ENCODE peak calls at places on chromosomes 12 and 14, in eight cellular contexts. L is H1, Z is stomach, U is tibial nerve, R is A549, X is GM12878, E is K562, D is suprapubic skin. J is an unnamed sample.
A peak's percentile ranks its signal among the peaks of the same experiment; 100 is the strongest.

GRCh38 chr14:72523397-72524157 is 370.3 kb downstream of the DPF3 start:
- DNase-seq in L (no peak), Z (no peak), U (peak; percentile 31), R (no peak), X (no peak), E (no peak), D (no peak), J (no peak)

GRCh38 chr14:63383776-63384367 is 65.1 kb upstream of the GPHB5 start:
- DNase-seq in L (no peak), Z (no peak), U (no peak), R (no peak), X (peak; percentile 17), E (no peak), D (no peak), J (no peak)

GRCh38 chr14:67566908-67567307 is 33.2 kb downstream of the PIGH start:
- DNase-seq in L (no peak), Z (no peak), U (no peak), R (no peak), X (no peak), E (no peak), D (peak; percentile 60), J (peak; percentile 39)

GRCh38 chr14:69161590-69161989 is 8.7 kb upstream of the DCAF5 start:
- DNase-seq in L (no peak), Z (no peak), U (no peak), R (no peak), X (no peak), E (no peak), D (no peak), J (no peak)

GRCh38 chr12:79687711-79688270 is 3.0 kb downstream of the PAWR start:
- DNase-seq in L (no peak), Z (no peak), U (no peak), R (no peak), X (no peak), E (no peak), D (no peak), J (no peak)

GRCh38 chr14:103880334-103880985 is 33.1 kb upstream of the PPP1R13B start:
- DNase-seq in L (no peak), Z (peak; percentile 91), U (peak; percentile 83), R (no peak), X (no peak), E (no peak), D (peak; percentile 88), J (peak; percentile 92)

GRCh38 chr12:27112891-27113290 is 30.5 kb upstream of the C12orf71 start:
- DNase-seq in L (no peak), Z (no peak), U (no peak), R (no peak), X (no peak), E (no peak), D (no peak), J (no peak)

GRCh38 chr14:23058654-23059504 is 1.6 kb upstream of the CDH24 start:
- DNase-seq in L (no peak), Z (no peak), U (no peak), R (no peak), X (no peak), E (no peak), D (no peak), J (no peak)

GRCh38 chr12:95218164-95218851 is 701 bp downstream of the VEZT start:
- DNase-seq in L (no peak), Z (no peak), U (peak; percentile 75), R (no peak), X (peak; percentile 39), E (no peak), D (no peak), J (no peak)

GRCh38 chr14:89730692-89731091 is 223.8 kb downstream of the EFCAB11 start:
- DNase-seq in L (no peak), Z (no peak), U (no peak), R (no peak), X (no peak), E (no peak), D (no peak), J (no peak)

GRCh38 chr12:5716221-5716620 is 228.8 kb downstream of the ANO2 start:
- DNase-seq in L (no peak), Z (no peak), U (no peak), R (no peak), X (no peak), E (no peak), D (no peak), J (no peak)

GRCh38 chr12:91327889-91328288 is 145.3 kb upstream of the DCN start:
- DNase-seq in L (no peak), Z (no peak), U (no peak), R (no peak), X (no peak), E (no peak), D (no peak), J (no peak)

GRCh38 chr14:76975865-76976622 is 52.5 kb downstream of the IRF2BPL start:
- DNase-seq in L (no peak), Z (no peak), U (no peak), R (no peak), X (no peak), E (no peak), D (no peak), J (no peak)

GRCh38 chr14:100388137-100389050 is 65.3 kb downstream of the SLC25A47 start:
- DNase-seq in L (no peak), Z (no peak), U (no peak), R (peak; percentile 27), X (no peak), E (peak; percentile 38), D (no peak), J (no peak)

GRCh38 chr12:100359822-100360221 is 2.9 kb downstream of the SLC17A8 start:
- DNase-seq in L (no peak), Z (no peak), U (no peak), R (peak; percentile 11), X (no peak), E (no peak), D (no peak), J (no peak)

GRCh38 chr14:99239661-99240092 is 32.3 kb downstream of the BCL11B start:
- DNase-seq in L (no peak), Z (no peak), U (no peak), R (no peak), X (no peak), E (no peak), D (no peak), J (no peak)

GRCh38 chr12:76272292-76272691 is 75.9 kb downstream of the BBS10 start:
- DNase-seq in L (no peak), Z (no peak), U (no peak), R (no peak), X (no peak), E (no peak), D (no peak), J (no peak)

GRCh38 chr12:76276499-76277151 is 71.6 kb downstream of the BBS10 start:
- DNase-seq in L (no peak), Z (no peak), U (no peak), R (no peak), X (no peak), E (no peak), D (no peak), J (no peak)

GRCh38 chr12:76274699-76275098 is 73.5 kb downstream of the BBS10 start:
- DNase-seq in L (no peak), Z (no peak), U (no peak), R (no peak), X (no peak), E (no peak), D (no peak), J (no peak)

GRCh38 chr12:76277480-76277879 is 70.7 kb downstream of the BBS10 start:
- DNase-seq in L (no peak), Z (no peak), U (no peak), R (no peak), X (no peak), E (no peak), D (no peak), J (no peak)

GRCh38 chr12:76275511-76276093 is 72.6 kb downstream of the BBS10 start:
- DNase-seq in L (no peak), Z (no peak), U (no peak), R (no peak), X (no peak), E (no peak), D (no peak), J (no peak)
- H3K4me1 ChIP-seq in L (peaks cover 6% of the 10 kb centered on the region), Z (no peaks in the 10 kb centered on the region), U (peaks cover 26% of the 10 kb centered on the region), R (no peaks in the 10 kb centered on the region), X (no peaks in the 10 kb centered on the region), E (no peaks in the 10 kb centered on the region), D (no peaks in the 10 kb centered on the region), J (no peaks in the 10 kb centered on the region)

GRCh38 chr12:89707992-89708792 is 446 bp downstream of the ATP2B1 start:
- DNase-seq in L (no peak), Z (peak; percentile 36), U (no peak), R (peak; percentile 22), X (no peak), E (peak; percentile 65), D (peak; percentile 82), J (peak; percentile 79)
- TF ChIP-seq POLR2A in L (no peak), Z (no peak), U (no peak), R (peak; percentile 87), X (no peak), E (peak; percentile 62), D (no peak), J (peak; percentile 55)

GRCh38 chr14:56199976-56200577 is 81.9 kb downstream of the PELI2 start:
- DNase-seq in L (no peak), Z (no peak), U (no peak), R (no peak), X (peak; percentile 26), E (no peak), D (no peak), J (no peak)
- TF ChIP-seq EP300 in L (no peak), Z (no peak), U (no peak), R (no peak), X (peak; percentile 35), E (no peak), D (no peak), J (no peak)

GRCh38 chr14:61469771-61470170 is 148.4 kb downstream of the PRKCH start:
- DNase-seq in L (no peak), Z (no peak), U (no peak), R (no peak), X (no peak), E (no peak), D (no peak), J (no peak)

GRCh38 chr14:61471297-61471980 is 150.1 kb downstream of the PRKCH start:
- DNase-seq in L (no peak), Z (no peak), U (no peak), R (no peak), X (no peak), E (no peak), D (no peak), J (no peak)

GRCh38 chr14:61472025-61472672 is 150.8 kb downstream of the PRKCH start:
- DNase-seq in L (no peak), Z (no peak), U (no peak), R (peak; percentile 89), X (no peak), E (no peak), D (no peak), J (no peak)

GRCh38 chr14:61470954-61471279 is 149.5 kb downstream of the PRKCH start:
- DNase-seq in L (no peak), Z (no peak), U (no peak), R (no peak), X (no peak), E (no peak), D (no peak), J (no peak)

DNA sequence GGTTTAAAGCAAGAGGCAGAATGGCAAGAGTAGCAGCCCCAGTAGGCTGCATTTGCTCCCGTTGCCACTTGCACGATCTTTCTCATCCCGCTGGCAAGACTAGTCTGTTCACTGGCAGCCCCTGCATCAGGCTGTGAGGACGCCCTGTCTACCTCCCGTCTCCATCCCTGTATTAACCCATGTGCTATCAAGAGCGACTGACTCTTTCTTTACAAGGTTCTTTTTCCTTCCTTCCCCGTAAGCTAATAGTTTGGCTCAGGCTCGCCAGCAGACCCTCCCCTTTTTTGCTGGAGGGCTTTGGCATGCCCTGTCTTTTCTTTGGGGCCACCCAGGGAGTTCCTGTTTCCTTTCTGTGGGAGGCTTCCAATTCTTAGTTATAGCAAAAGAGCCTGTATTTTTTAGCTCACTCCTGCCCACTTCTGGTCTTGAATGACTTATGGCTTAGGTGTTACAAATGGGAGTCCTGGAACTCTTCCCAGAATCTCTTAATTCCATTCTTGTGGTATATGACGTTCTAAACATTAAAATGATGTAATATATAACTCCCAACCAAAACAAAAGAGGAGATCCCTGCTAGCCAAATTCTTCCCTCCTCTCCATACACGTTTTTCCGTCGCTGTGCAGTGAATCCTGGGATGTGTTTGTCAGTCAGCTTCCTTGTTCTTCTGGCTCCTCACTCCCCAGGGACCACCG is 149.0 kb downstream of the PRKCH start:
- DNase-seq in L (no peak), Z (no peak), U (no peak), R (peak; percentile 83), X (no peak), E (no peak), D (no peak), J (no peak)
- H3K4me1 ChIP-seq in L (peaks cover 11% of the 10 kb centered on the region), Z (peaks cover 48% of the 10 kb centered on the region), U (peaks cover 34% of the 10 kb centered on the region), R (peaks cover 75% of the 10 kb centered on the region), X (peaks cover 22% of the 10 kb centered on the region), E (no peaks in the 10 kb centered on the region), D (peaks cover 67% of the 10 kb centered on the region), J (no peaks in the 10 kb centered on the region)